ENCODE peak calls at places on chromosome 1, in seven cellular contexts. C is central memory CD4-positive, alpha-beta T cell; M is stimulated activated CD4-positive, alpha-beta T cell treated with anti-CD3 and anti-CD28 coated beads, Interleukin-1b, Interleukin-23, amount 100 ng/mL, for 4 hours; H is body of pancreas; P is NCI-H2171 treated with DMSO at 0.1 percent for 48 hours; A is activated CD4-positive, alpha-beta T cell treated with anti-CD3 and anti-CD28 coated beads, Interleukin-2, amount 10 ng/mL, durations not matched to agents 7 days and 5 days; D is fibroblast of mammary gland. E is an unnamed sample.

GRCh38 chr1:41851589-41851988 is 67.1 kb downstream of the HIVEP3 start:
- DNase-seq in C (no peak), M (no peak), H (no peak), P (no peak), A (no peak), D (peak; percentile 85), E (peak; percentile 87)

GRCh38 chr1:223106856-223107255 is 36.2 kb downstream of the TLR5 start:
- DNase-seq in C (no peak), M (no peak), H (no peak), P (no peak), A (no peak), D (peak; percentile 25), E (peak; percentile 78)

GRCh38 chr1:155859881-155860841 is 794 bp downstream of the SYT11 start:
- DNase-seq in C (peak; percentile 58), M (peak; percentile 17), H (peak; percentile 49), P (peak; percentile 97), A (peak; percentile 57), D (peak; percentile 74), E (peak; percentile 35)

GRCh38 chr1:1137256-1138045 is 21.6 kb upstream of the C1orf159 start:
- DNase-seq in C (peak; percentile 75), M (peak; percentile 71), H (no peak), P (peak; percentile 55), A (peak; percentile 69), D (no peak), E (no peak)

GRCh38 chr1:93433407-93433961 is 14.4 kb upstream of the FNBP1L start:
- DNase-seq in C (no peak), M (no peak), H (peak; percentile 65), P (no peak), A (no peak), D (no peak), E (no peak)

GRCh38 chr1:87598429-87598828 is 269.7 kb downstream of the LMO4 start:
- DNase-seq in C (no peak), M (no peak), H (peak; percentile 10), P (no peak), A (no peak), D (no peak), E (no peak)

GRCh38 chr1:1088801-1089680 is 14.9 kb upstream of the RNF223 start:
- DNase-seq in C (no peak), M (no peak), H (no peak), P (no peak), A (no peak), D (no peak), E (no peak)

GRCh38 chr1:227234998-227235405 is 83.3 kb downstream of the CDC42BPA start:
- DNase-seq in C (no peak), M (no peak), H (peak; percentile 38), P (peak; percentile 55), A (peak; percentile 18), D (peak; percentile 76), E (peak; percentile 84)

GRCh38 chr1:9252999-9253398 is 18.4 kb downstream of the H6PD start:
- DNase-seq in C (no peak), M (no peak), H (no peak), P (no peak), A (no peak), D (no peak), E (no peak)

GRCh38 chr1:219120625-219121544 is 52.8 kb upstream of the LYPLAL1 start:
- DNase-seq in C (no peak), M (no peak), H (peak; percentile 8), P (peak; percentile 49), A (no peak), D (peak; percentile 98), E (no peak)

GRCh38 chr1:215992620-215993019 is 425.5 kb downstream of the KCTD3 start:
- DNase-seq in C (no peak), M (no peak), H (no peak), P (peak; percentile 46), A (no peak), D (peak; percentile 26), E (no peak)

GRCh38 chr1:114236517-114236916 is 82.8 kb upstream of the SYT6 start:
- DNase-seq in C (no peak), M (no peak), H (no peak), P (no peak), A (no peak), D (no peak), E (no peak)

GRCh38 chr1:15258828-15259588 is 12.0 kb downstream of the FHAD1 start:
- DNase-seq in C (no peak), M (no peak), H (no peak), P (no peak), A (no peak), D (no peak), E (no peak)

GRCh38 chr1:112341986-112342385 is 54.0 kb upstream of the CTTNBP2NL start:
- DNase-seq in C (no peak), M (no peak), H (no peak), P (no peak), A (no peak), D (no peak), E (no peak)

GRCh38 chr1:240435996-240436566 is 175.9 kb downstream of the GREM2 start:
- DNase-seq in C (no peak), M (no peak), H (no peak), P (no peak), A (no peak), D (no peak), E (no peak)

GRCh38 chr1:217846733-217847132 is 215.6 kb downstream of the SPATA17 start:
- DNase-seq in C (no peak), M (no peak), H (no peak), P (no peak), A (no peak), D (no peak), E (no peak)

GRCh38 chr1:233965856-233966255 is 61.4 kb downstream of the SLC35F3 start:
- DNase-seq in C (no peak), M (no peak), H (no peak), P (no peak), A (no peak), D (no peak), E (no peak)

GRCh38 chr1:73593379-73593778 is 604.6 kb downstream of the LRRIQ3 start:
- DNase-seq in C (no peak), M (no peak), H (peak; percentile 45), P (no peak), A (no peak), D (peak; percentile 1), E (no peak)